ENCODE peak calls at places on chromosomes 11 and 22, in four cellular contexts. M is left ventricle myocardium inferior, H is AG04450, N is upper lobe of left lung. X is an unnamed sample.

GRCh38 chr22:47333625-47334024 is 571.2 kb downstream of the TBC1D22A start:
- DNase-seq in M (no peak), N (no peak), H (peak; percentile 48), X (no peak)

GRCh38 chr22:19325296-19325950 is 33.9 kb upstream of the CLTCL1 start:
- DNase-seq in M (no peak), N (no peak), H (no peak), X (no peak)

GRCh38 chr11:75432911-75433321 is at the start of gene KLHL35:
- DNase-seq in N (no peak), H (no peak), M (no peak), X (no peak)

GRCh38 chr22:24183321-24184031 is 2.2 kb downstream of the SUSD2 start:
- DNase-seq in N (peak; percentile 68), H (no peak), M (peak; percentile 18), X (no peak)

GRCh38 chr11:76614471-76615183 is 55.9 kb downstream of the LRRC32 start:
- DNase-seq in H (no peak), N (no peak), M (peak; percentile 56), X (no peak)

GRCh38 chr11:111939836-111940604 is 2.9 kb downstream of the DIXDC1 start:
- DNase-seq in H (peak; percentile 68), N (no peak), M (no peak), X (no peak)

GRCh38 chr11:110377451-110377850 is 52.3 kb upstream of the FDX1 start:
- DNase-seq in H (no peak), N (no peak), M (no peak), X (no peak)

GRCh38 chr22:29394931-29395581 is 6.7 kb upstream of the AP1B1 start:
- DNase-seq in N (peak; percentile 66), M (peak; percentile 64), H (peak; percentile 46), X (peak; percentile 57)

GRCh38 chr11:16160146-16160545 is 196.2 kb downstream of the SOX6 start:
- DNase-seq in H (no peak), M (no peak), N (no peak), X (no peak)

GRCh38 chr11:131977231-131977630 is 606.8 kb downstream of the NTM start:
- DNase-seq in M (no peak), N (no peak), H (no peak), X (no peak)

GRCh38 chr11:43825217-43825816 is 55.3 kb upstream of the ALKBH3 start:
- DNase-seq in M (no peak), N (no peak), H (no peak), X (no peak)

GRCh38 chr11:64096835-64097234 is 61.1 kb downstream of the FLRT1 start:
- DNase-seq in M (no peak), H (no peak), N (peak; percentile 77), X (no peak)

GRCh38 chr11:11611381-11611780 is 10.4 kb downstream of the GALNT18 start:
- DNase-seq in H (no peak), M (no peak), N (no peak), X (no peak)

GRCh38 chr11:82932564-82932963 is 31.0 kb downstream of the DDIAS start:
- DNase-seq in H (no peak), M (no peak), N (no peak), X (no peak)

GRCh38 chr11:113114452-113115027 is 153.3 kb downstream of the NCAM1 start:
- DNase-seq in N (peak; percentile 31), M (peak; percentile 28), H (no peak), X (peak; percentile 28)

GRCh38 chr11:120746836-120747609 is 235.5 kb downstream of the GRIK4 start:
- DNase-seq in M (no peak), H (no peak), N (no peak), X (no peak)

GRCh38 chr11:44388828-44389645 is 79.1 kb upstream of the ALX4 start:
- DNase-seq in M (no peak), N (no peak), H (no peak), X (no peak)

GRCh38 chr11:78450866-78451265 is 33.2 kb upstream of the GAB2 start:
- DNase-seq in N (no peak), H (no peak), M (no peak), X (no peak)

DNA sequence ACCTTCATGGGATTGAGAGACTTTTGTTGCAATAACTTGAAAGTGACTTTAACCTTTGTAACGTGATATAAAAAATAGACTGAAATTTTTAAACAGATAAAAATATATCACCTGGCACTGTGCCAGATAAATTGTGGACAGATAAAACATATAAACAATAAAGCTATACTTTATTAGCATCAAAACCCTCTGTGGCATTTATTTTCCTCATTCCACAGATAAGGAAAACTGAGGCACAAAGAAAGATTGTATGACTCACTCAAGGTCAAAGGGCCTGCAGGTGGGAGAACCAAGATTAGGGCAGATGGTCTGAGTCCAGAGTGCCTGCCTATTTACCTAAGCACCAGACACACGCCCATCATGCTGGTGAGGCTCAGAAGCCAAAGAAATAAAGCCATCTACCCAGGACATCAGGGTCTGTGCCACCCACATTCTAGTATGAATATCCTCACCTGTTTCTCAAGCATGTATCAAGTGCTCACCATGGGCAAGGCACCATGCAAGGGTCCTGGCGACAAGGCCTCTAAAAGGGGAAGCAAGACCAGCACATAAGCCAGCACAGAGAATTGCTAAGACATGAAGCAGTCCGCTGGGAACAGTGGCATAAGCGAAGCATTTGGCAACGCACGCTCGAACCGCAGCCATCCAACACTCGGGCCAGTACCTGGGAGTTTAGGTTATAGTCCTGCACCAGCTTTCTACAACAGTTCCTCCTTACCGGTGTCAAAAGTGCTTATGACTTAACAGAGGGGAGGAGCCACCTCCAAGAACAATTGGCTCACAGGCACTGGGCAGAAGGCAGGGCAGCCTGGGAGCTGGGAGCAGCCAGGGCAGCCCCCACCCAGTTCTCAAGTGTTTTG is 17.6 kb downstream of the MYH9 start:
- DNase-seq in N (peak; percentile 92), M (peak; percentile 48), H (no peak), X (no peak)
- H3K4me3 ChIP-seq in N (peak overlapping the region; percentile 5), M (peak overlapping the region; percentile 58), H (peak overlapping the region; percentile 35), X (peak overlapping the region; percentile 17)

DNA sequence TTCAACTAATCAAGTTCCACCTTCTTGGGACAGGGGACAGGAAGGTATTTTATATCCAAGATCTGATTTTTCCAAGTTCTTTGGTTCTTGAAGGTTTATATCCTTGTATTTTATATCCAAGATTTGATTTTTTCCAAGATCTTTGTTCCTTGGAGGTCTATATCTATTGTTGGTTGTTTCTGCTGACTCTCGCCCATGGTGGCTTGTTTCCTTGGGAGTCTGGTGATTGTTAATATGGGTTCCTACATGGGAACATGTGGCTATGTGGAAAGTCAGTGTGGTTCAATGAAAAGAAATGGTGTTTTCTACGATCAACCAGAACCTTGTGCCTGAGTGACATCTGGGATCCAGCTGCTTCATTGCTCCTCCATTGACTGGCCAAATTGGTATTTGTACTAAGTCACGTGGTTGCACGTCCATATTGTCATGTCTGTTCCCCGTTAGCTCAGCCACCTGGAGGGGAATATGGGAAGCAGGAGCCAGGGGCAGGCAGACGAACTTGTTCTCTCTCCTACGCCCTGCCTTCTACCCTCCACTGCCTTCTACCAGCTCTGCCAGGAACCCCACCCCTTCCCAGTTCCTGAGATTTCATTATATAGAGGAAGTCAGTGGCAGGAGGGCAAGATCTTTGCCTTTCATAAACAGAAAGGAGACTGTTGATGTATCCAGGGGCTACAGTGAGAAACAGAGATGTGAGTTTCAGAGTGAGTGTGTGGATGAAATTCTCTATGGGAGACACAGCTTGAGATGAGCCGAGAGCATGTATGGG is 11.1 kb upstream of the CSF2RB start:
- DNase-seq in N (no peak), H (no peak), M (no peak), X (no peak)
- H3K27ac ChIP-seq in N (no peak overlapping the region), H (no peak overlapping the region), M (no peak overlapping the region), X (no peak overlapping the region)

GRCh38 chr11:34342008-34342533 is 15.7 kb downstream of the ABTB2 start:
- DNase-seq in N (no peak), H (no peak), M (peak; percentile 24), X (no peak)
- TF ChIP-seq CTCF in N (no peak), H (no peak), M (peak; percentile 19), X (no peak)

DNA sequence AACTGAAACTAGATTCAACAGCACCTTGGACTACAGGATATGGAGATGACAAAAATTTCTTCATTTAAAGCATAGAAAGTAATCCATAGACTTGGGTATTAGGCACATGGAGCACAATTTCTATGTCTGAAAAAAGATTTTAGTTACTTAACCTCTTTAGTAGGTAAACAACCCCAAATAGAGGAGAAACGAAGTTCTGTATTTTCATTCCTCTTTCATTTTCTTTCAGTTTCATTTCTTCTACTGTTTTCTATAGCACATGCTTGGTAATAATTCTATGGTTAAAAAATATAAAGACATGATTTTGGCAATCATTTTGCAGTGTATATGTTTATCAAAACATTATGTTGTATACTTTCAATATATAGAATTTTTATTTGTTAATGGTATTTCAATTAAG is 99.5 kb downstream of the CASP12 start:
- DNase-seq in H (no peak), N (no peak), M (no peak), X (no peak)
- H3K4me3 ChIP-seq in H (no peak overlapping the region), N (peak overlapping the region; percentile 11), M (peak overlapping the region; percentile 18), X (no peak overlapping the region)

GRCh38 chr22:50529416-50530279 is at the start of gene TYMP:
- DNase-seq in M (peak; percentile 82), N (peak; percentile 88), H (no peak), X (peak; percentile 68)
- H3K27ac ChIP-seq in M (peak within 1 kb of the TSS; percentile 94), N (peak within 1 kb of the TSS; percentile 97), H (no peak within 1 kb of the TSS), X (peak within 1 kb of the TSS; percentile 94)

GRCh38 chr11:9095421-9095820 is 4.0 kb upstream of the SCUBE2 start:
- DNase-seq in M (no peak), N (no peak), H (no peak), X (no peak)
- TF ChIP-seq CTCF in M (no peak), N (no peak), H (no peak), X (no peak)

DNA sequence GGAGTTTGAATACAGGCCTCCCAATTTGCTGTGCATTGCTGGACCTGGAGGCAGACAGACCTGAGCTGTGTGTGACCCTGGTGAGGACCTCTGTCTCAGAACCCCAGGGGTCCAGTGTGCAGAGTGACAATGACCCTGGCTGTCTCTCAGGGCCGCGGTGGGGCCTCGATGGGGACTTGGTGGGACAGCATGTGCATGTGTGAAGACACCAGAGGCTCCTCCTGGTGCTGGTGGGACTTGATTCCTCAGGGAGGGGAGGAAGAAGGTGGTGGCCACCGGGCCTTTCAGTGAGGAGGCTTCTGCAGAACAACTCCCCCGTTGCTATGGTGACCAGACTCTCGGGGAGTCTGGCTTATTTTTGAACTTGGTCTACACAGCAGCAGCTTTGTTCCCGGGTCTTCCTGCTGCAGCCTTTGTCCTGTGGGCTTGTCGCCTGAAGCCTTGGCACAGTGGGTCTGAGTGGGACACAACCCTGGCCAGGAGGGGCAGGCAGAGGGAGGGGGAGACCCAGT is 35.3 kb downstream of the MCM5 start:
- DNase-seq in M (no peak), H (no peak), N (no peak), X (no peak)
- H3K4me3 ChIP-seq in M (no peak overlapping the region), H (no peak overlapping the region), N (no peak overlapping the region), X (no peak overlapping the region)

GRCh38 chr11:126279191-126279590 is 3.7 kb upstream of the TIRAP start:
- DNase-seq in M (no peak), N (no peak), H (no peak), X (no peak)

GRCh38 chr11:126281245-126281644 is 1.6 kb upstream of the TIRAP start:
- DNase-seq in H (no peak), N (peak; percentile 78), M (no peak), X (no peak)

GRCh38 chr11:126282361-126282741 is 542 bp upstream of the TIRAP start:
- DNase-seq in M (peak; percentile 62), H (no peak), N (peak; percentile 43), X (peak; percentile 47)

GRCh38 chr11:126281666-126282175 is 1.2 kb upstream of the TIRAP start:
- DNase-seq in N (no peak), M (no peak), H (no peak), X (no peak)

GRCh38 chr11:126280595-126280994 is 2.3 kb upstream of the TIRAP start:
- DNase-seq in H (no peak), N (peak; percentile 67), M (no peak), X (no peak)
- H3K27ac ChIP-seq in H (no peak overlapping the region), N (peak overlapping the region; percentile 98), M (no peak overlapping the region), X (no peak overlapping the region)

X was measured in pancreas.